ENCODE peak calls at places on chromosome 12, in seven cellular contexts. One of them, this sample, is unnamed.

GRCh38 chr12:26286186-26286585 is 90.8 kb downstream of the SSPN start:
- DNase-seq in stimulated activated CD4-positive, alpha-beta T cell treated with anti-CD3 and anti-CD28 coated beads, Interleukin-4, amount 100 ng/mL, for 24 hours: no peak
- DNase-seq in pons: no peak
- DNase-seq in kidney: no peak
- DNase-seq in kidney tubule cell: no peak
- DNase-seq in NCI-H1048: no peak
- DNase-seq in colonic mucosa: no peak
- DNase-seq in this sample: no peak

GRCh38 chr12:32217354-32218310 is 111.0 kb downstream of the BICD1 start:
- DNase-seq in stimulated activated CD4-positive, alpha-beta T cell treated with anti-CD3 and anti-CD28 coated beads, Interleukin-4, amount 100 ng/mL, for 24 hours: no peak
- DNase-seq in pons: peak; percentile 31
- DNase-seq in kidney: no peak
- DNase-seq in kidney tubule cell: peak; percentile 100
- DNase-seq in NCI-H1048: no peak
- DNase-seq in colonic mucosa: no peak
- DNase-seq in this sample: no peak

GRCh38 chr12:98698603-98699463 is 53.7 kb downstream of the APAF1 start:
- DNase-seq in stimulated activated CD4-positive, alpha-beta T cell treated with anti-CD3 and anti-CD28 coated beads, Interleukin-4, amount 100 ng/mL, for 24 hours: peak; percentile 50
- DNase-seq in pons: peak; percentile 92
- DNase-seq in kidney: peak; percentile 30
- DNase-seq in kidney tubule cell: peak; percentile 71
- DNase-seq in NCI-H1048: no peak
- DNase-seq in colonic mucosa: peak; percentile 55
- DNase-seq in this sample: peak; percentile 30

GRCh38 chr12:14871886-14872285 is 13.8 kb downstream of the MGP start:
- DNase-seq in stimulated activated CD4-positive, alpha-beta T cell treated with anti-CD3 and anti-CD28 coated beads, Interleukin-4, amount 100 ng/mL, for 24 hours: no peak
- DNase-seq in pons: no peak
- DNase-seq in kidney: no peak
- DNase-seq in kidney tubule cell: no peak
- DNase-seq in NCI-H1048: no peak
- DNase-seq in colonic mucosa: no peak
- DNase-seq in this sample: no peak

GRCh38 chr12:5102261-5102789 is 58.6 kb downstream of the KCNA5 start:
- DNase-seq in stimulated activated CD4-positive, alpha-beta T cell treated with anti-CD3 and anti-CD28 coated beads, Interleukin-4, amount 100 ng/mL, for 24 hours: no peak
- DNase-seq in pons: no peak
- DNase-seq in kidney: no peak
- DNase-seq in kidney tubule cell: no peak
- DNase-seq in NCI-H1048: no peak
- DNase-seq in colonic mucosa: no peak
- DNase-seq in this sample: no peak

GRCh38 chr12:64672925-64673409 is 62.7 kb downstream of the RASSF3 start:
- DNase-seq in stimulated activated CD4-positive, alpha-beta T cell treated with anti-CD3 and anti-CD28 coated beads, Interleukin-4, amount 100 ng/mL, for 24 hours: peak; percentile 40
- DNase-seq in pons: no peak
- DNase-seq in kidney: peak; percentile 85
- DNase-seq in kidney tubule cell: peak; percentile 62
- DNase-seq in NCI-H1048: no peak
- DNase-seq in colonic mucosa: peak; percentile 95
- DNase-seq in this sample: no peak

GRCh38 chr12:50828121-50828520 is 14.6 kb upstream of the TMPRSS12 start:
- DNase-seq in stimulated activated CD4-positive, alpha-beta T cell treated with anti-CD3 and anti-CD28 coated beads, Interleukin-4, amount 100 ng/mL, for 24 hours: no peak
- DNase-seq in pons: no peak
- DNase-seq in kidney: no peak
- DNase-seq in kidney tubule cell: no peak
- DNase-seq in NCI-H1048: no peak
- DNase-seq in colonic mucosa: no peak
- DNase-seq in this sample: no peak

GRCh38 chr12:63795944-63796343 is 16.2 kb downstream of the RXYLT1 start:
- DNase-seq in stimulated activated CD4-positive, alpha-beta T cell treated with anti-CD3 and anti-CD28 coated beads, Interleukin-4, amount 100 ng/mL, for 24 hours: no peak
- DNase-seq in pons: no peak
- DNase-seq in kidney: no peak
- DNase-seq in kidney tubule cell: no peak
- DNase-seq in NCI-H1048: no peak
- DNase-seq in colonic mucosa: no peak
- DNase-seq in this sample: no peak

GRCh38 chr12:76713130-76713529 is 50.8 kb upstream of the ZDHHC17 start:
- DNase-seq in stimulated activated CD4-positive, alpha-beta T cell treated with anti-CD3 and anti-CD28 coated beads, Interleukin-4, amount 100 ng/mL, for 24 hours: no peak
- DNase-seq in pons: no peak
- DNase-seq in kidney: no peak
- DNase-seq in kidney tubule cell: no peak
- DNase-seq in NCI-H1048: no peak
- DNase-seq in colonic mucosa: no peak
- DNase-seq in this sample: no peak

GRCh38 chr12:119669744-119670472 is 2.0 kb downstream of the PRKAB1 start:
- DNase-seq in stimulated activated CD4-positive, alpha-beta T cell treated with anti-CD3 and anti-CD28 coated beads, Interleukin-4, amount 100 ng/mL, for 24 hours: no peak
- DNase-seq in pons: no peak
- DNase-seq in kidney: no peak
- DNase-seq in kidney tubule cell: peak; percentile 84
- DNase-seq in NCI-H1048: no peak
- DNase-seq in colonic mucosa: peak; percentile 61
- DNase-seq in this sample: no peak

GRCh38 chr12:27537855-27538675 is 14.1 kb downstream of the PPFIBP1 start:
- DNase-seq in stimulated activated CD4-positive, alpha-beta T cell treated with anti-CD3 and anti-CD28 coated beads, Interleukin-4, amount 100 ng/mL, for 24 hours: no peak
- DNase-seq in pons: no peak
- DNase-seq in kidney: no peak
- DNase-seq in kidney tubule cell: no peak
- DNase-seq in NCI-H1048: no peak
- DNase-seq in colonic mucosa: no peak
- DNase-seq in this sample: no peak

GRCh38 chr12:52415870-52416750 is 10.0 kb upstream of the KRT82 start:
- DNase-seq in stimulated activated CD4-positive, alpha-beta T cell treated with anti-CD3 and anti-CD28 coated beads, Interleukin-4, amount 100 ng/mL, for 24 hours: no peak
- DNase-seq in pons: peak; percentile 3
- DNase-seq in kidney: no peak
- DNase-seq in kidney tubule cell: peak; percentile 65
- DNase-seq in NCI-H1048: no peak
- DNase-seq in colonic mucosa: peak; percentile 45
- DNase-seq in this sample: no peak

GRCh38 chr12:65891219-65891618 is 66.9 kb downstream of the HMGA2 start:
- DNase-seq in stimulated activated CD4-positive, alpha-beta T cell treated with anti-CD3 and anti-CD28 coated beads, Interleukin-4, amount 100 ng/mL, for 24 hours: no peak
- DNase-seq in pons: no peak
- DNase-seq in kidney: no peak
- DNase-seq in kidney tubule cell: peak; percentile 35
- DNase-seq in NCI-H1048: no peak
- DNase-seq in colonic mucosa: no peak
- DNase-seq in this sample: no peak

GRCh38 chr12:101325590-101325989 is 45.7 kb downstream of the UTP20 start:
- DNase-seq in stimulated activated CD4-positive, alpha-beta T cell treated with anti-CD3 and anti-CD28 coated beads, Interleukin-4, amount 100 ng/mL, for 24 hours: no peak
- DNase-seq in pons: no peak
- DNase-seq in kidney: no peak
- DNase-seq in kidney tubule cell: no peak
- DNase-seq in NCI-H1048: no peak
- DNase-seq in colonic mucosa: no peak
- DNase-seq in this sample: no peak

GRCh38 chr12:25958254-25959068 is at the start of gene RASSF8:
- DNase-seq in stimulated activated CD4-positive, alpha-beta T cell treated with anti-CD3 and anti-CD28 coated beads, Interleukin-4, amount 100 ng/mL, for 24 hours: no peak
- DNase-seq in pons: peak; percentile 57
- DNase-seq in kidney: peak; percentile 89
- DNase-seq in kidney tubule cell: peak; percentile 85
- DNase-seq in NCI-H1048: peak; percentile 37
- DNase-seq in colonic mucosa: peak; percentile 49
- DNase-seq in this sample: no peak

GRCh38 chr12:663293-663871 is at the start of gene NINJ2:
- DNase-seq in stimulated activated CD4-positive, alpha-beta T cell treated with anti-CD3 and anti-CD28 coated beads, Interleukin-4, amount 100 ng/mL, for 24 hours: no peak
- DNase-seq in pons: peak; percentile 70
- DNase-seq in kidney: no peak
- DNase-seq in kidney tubule cell: no peak
- DNase-seq in NCI-H1048: no peak
- DNase-seq in colonic mucosa: no peak
- DNase-seq in this sample: no peak

GRCh38 chr12:55970775-55971174 is 3.1 kb upstream of the RAB5B start:
- DNase-seq in stimulated activated CD4-positive, alpha-beta T cell treated with anti-CD3 and anti-CD28 coated beads, Interleukin-4, amount 100 ng/mL, for 24 hours: no peak
- DNase-seq in pons: no peak
- DNase-seq in kidney: no peak
- DNase-seq in kidney tubule cell: no peak
- DNase-seq in NCI-H1048: no peak
- DNase-seq in colonic mucosa: no peak
- DNase-seq in this sample: no peak

GRCh38 chr12:108784270-108784669 is 53.0 kb upstream of the CORO1C start:
- DNase-seq in stimulated activated CD4-positive, alpha-beta T cell treated with anti-CD3 and anti-CD28 coated beads, Interleukin-4, amount 100 ng/mL, for 24 hours: no peak
- DNase-seq in pons: no peak
- DNase-seq in kidney: no peak
- DNase-seq in kidney tubule cell: no peak
- DNase-seq in NCI-H1048: no peak
- DNase-seq in colonic mucosa: no peak
- DNase-seq in this sample: no peak

GRCh38 chr12:31589582-31589895 is 1.4 kb downstream of the DENND5B start:
- DNase-seq in stimulated activated CD4-positive, alpha-beta T cell treated with anti-CD3 and anti-CD28 coated beads, Interleukin-4, amount 100 ng/mL, for 24 hours: no peak
- DNase-seq in pons: no peak
- DNase-seq in kidney: no peak
- DNase-seq in kidney tubule cell: no peak
- DNase-seq in NCI-H1048: no peak
- DNase-seq in colonic mucosa: no peak
- DNase-seq in this sample: peak; percentile 47

GRCh38 chr12:65720136-65720535 is 104.1 kb upstream of the HMGA2 start:
- DNase-seq in stimulated activated CD4-positive, alpha-beta T cell treated with anti-CD3 and anti-CD28 coated beads, Interleukin-4, amount 100 ng/mL, for 24 hours: no peak
- DNase-seq in pons: no peak
- DNase-seq in kidney: no peak
- DNase-seq in kidney tubule cell: peak; percentile 97
- DNase-seq in NCI-H1048: no peak
- DNase-seq in colonic mucosa: no peak
- DNase-seq in this sample: no peak

GRCh38 chr12:65648461-65648860 is 175.8 kb upstream of the HMGA2 start:
- DNase-seq in stimulated activated CD4-positive, alpha-beta T cell treated with anti-CD3 and anti-CD28 coated beads, Interleukin-4, amount 100 ng/mL, for 24 hours: no peak
- DNase-seq in pons: no peak
- DNase-seq in kidney: no peak
- DNase-seq in kidney tubule cell: peak; percentile 13
- DNase-seq in NCI-H1048: no peak
- DNase-seq in colonic mucosa: no peak
- DNase-seq in this sample: no peak

GRCh38 chr12:64010069-64010686 is 165.7 kb downstream of the SRGAP1 start:
- DNase-seq in stimulated activated CD4-positive, alpha-beta T cell treated with anti-CD3 and anti-CD28 coated beads, Interleukin-4, amount 100 ng/mL, for 24 hours: no peak
- DNase-seq in pons: no peak
- DNase-seq in kidney: no peak
- DNase-seq in kidney tubule cell: peak; percentile 97
- DNase-seq in NCI-H1048: no peak
- DNase-seq in colonic mucosa: no peak
- DNase-seq in this sample: no peak

GRCh38 chr12:128810182-128811127 is 13.3 kb downstream of the SLC15A4 start:
- DNase-seq in stimulated activated CD4-positive, alpha-beta T cell treated with anti-CD3 and anti-CD28 coated beads, Interleukin-4, amount 100 ng/mL, for 24 hours: no peak
- DNase-seq in pons: peak; percentile 73
- DNase-seq in kidney: no peak
- DNase-seq in kidney tubule cell: no peak
- DNase-seq in NCI-H1048: no peak
- DNase-seq in colonic mucosa: no peak
- DNase-seq in this sample: no peak

GRCh38 chr12:66140726-66141125 is 10.2 kb upstream of the LLPH start:
- DNase-seq in stimulated activated CD4-positive, alpha-beta T cell treated with anti-CD3 and anti-CD28 coated beads, Interleukin-4, amount 100 ng/mL, for 24 hours: no peak
- DNase-seq in pons: no peak
- DNase-seq in kidney: no peak
- DNase-seq in kidney tubule cell: no peak
- DNase-seq in NCI-H1048: no peak
- DNase-seq in colonic mucosa: no peak
- DNase-seq in this sample: no peak

GRCh38 chr12:7054925-7055324 is 5.6 kb upstream of the C1S start:
- DNase-seq in stimulated activated CD4-positive, alpha-beta T cell treated with anti-CD3 and anti-CD28 coated beads, Interleukin-4, amount 100 ng/mL, for 24 hours: no peak
- DNase-seq in pons: no peak
- DNase-seq in kidney: no peak
- DNase-seq in kidney tubule cell: no peak
- DNase-seq in NCI-H1048: no peak
- DNase-seq in colonic mucosa: no peak
- DNase-seq in this sample: no peak

GRCh38 chr12:129847063-129847462 is 56.8 kb downstream of the TMEM132D start:
- DNase-seq in stimulated activated CD4-positive, alpha-beta T cell treated with anti-CD3 and anti-CD28 coated beads, Interleukin-4, amount 100 ng/mL, for 24 hours: no peak
- DNase-seq in pons: no peak
- DNase-seq in kidney: no peak
- DNase-seq in kidney tubule cell: no peak
- DNase-seq in NCI-H1048: no peak
- DNase-seq in colonic mucosa: no peak
- DNase-seq in this sample: no peak

GRCh38 chr12:25271486-25272098 is 20.9 kb upstream of the KRAS start:
- DNase-seq in stimulated activated CD4-positive, alpha-beta T cell treated with anti-CD3 and anti-CD28 coated beads, Interleukin-4, amount 100 ng/mL, for 24 hours: no peak
- DNase-seq in pons: no peak
- DNase-seq in kidney: no peak
- DNase-seq in kidney tubule cell: no peak
- DNase-seq in NCI-H1048: no peak
- DNase-seq in colonic mucosa: no peak
- DNase-seq in this sample: no peak

GRCh38 chr12:115412821-115413220 is 728.8 kb upstream of the TBX3 start:
- DNase-seq in stimulated activated CD4-positive, alpha-beta T cell treated with anti-CD3 and anti-CD28 coated beads, Interleukin-4, amount 100 ng/mL, for 24 hours: no peak
- DNase-seq in pons: no peak
- DNase-seq in kidney: no peak
- DNase-seq in kidney tubule cell: no peak
- DNase-seq in NCI-H1048: no peak
- DNase-seq in colonic mucosa: no peak
- DNase-seq in this sample: no peak

GRCh38 chr12:23611320-23611719 is 338.1 kb downstream of the SOX5 start:
- DNase-seq in stimulated activated CD4-positive, alpha-beta T cell treated with anti-CD3 and anti-CD28 coated beads, Interleukin-4, amount 100 ng/mL, for 24 hours: no peak
- DNase-seq in pons: no peak
- DNase-seq in kidney: no peak
- DNase-seq in kidney tubule cell: no peak
- DNase-seq in NCI-H1048: no peak
- DNase-seq in colonic mucosa: no peak
- DNase-seq in this sample: no peak